ENCODE peak calls at places on chromosomes 13 and 19, in ten cellular contexts. T is activated CD8-positive, alpha-beta memory T cell treated with anti-CD3 and anti-CD28 coated beads for 48 hours; J is colonic mucosa; Y is stimulated activated CD8-positive, alpha-beta memory T cell treated with anti-CD3 and anti-CD28 coated beads, Interleukin-2, amount 100 ng/mL, for 48 hours; E is right cardiac atrium; V is KBM-7; R is neural crest cell; F is EH; X is EL; H is NCI-H1417. W is an unnamed sample.

GRCh38 chr13:91406619-91407018 is 8.2 kb downstream of the GPC5 start:
- DNase-seq in H (peak), E (peak), F (peak), V (peak), J (no peak), X (peak), Y (no peak), T (no peak), R (peak), W (no peak)

GRCh38 chr13:33353210-33353609 is 67.7 kb upstream of the STARD13 start:
- DNase-seq in F (no peak), R (no peak), T (no peak), E (peak), J (peak), H (no peak), Y (no peak), V (peak), X (no peak), W (no peak)

GRCh38 chr19:30547192-30547591 is 175.0 kb downstream of the ZNF536 start:
- DNase-seq in R (no peak), X (no peak), J (no peak), V (no peak), Y (no peak), H (no peak), E (no peak), T (no peak), F (no peak), W (no peak)

GRCh38 chr19:18167975-18168645 is 5.5 kb upstream of the IFI30 start:
- DNase-seq in X (peak), V (peak), Y (peak), R (peak), F (peak), E (no peak), H (no peak), J (no peak), T (no peak), W (no peak)

GRCh38 chr19:47253467-47253881 is 2.9 kb upstream of the CCDC9 start:
- DNase-seq in T (no peak), E (no peak), X (peak), F (peak), J (no peak), Y (no peak), R (no peak), H (no peak), V (no peak), W (no peak)

GRCh38 chr19:45470147-45471081 is 2.6 kb downstream of the FOSB start:
- DNase-seq in F (peak), E (no peak), T (no peak), R (no peak), J (peak), V (peak), H (no peak), Y (no peak), X (peak), W (no peak)

GRCh38 chr13:31862828-31863227 is 123.5 kb downstream of the RXFP2 start:
- DNase-seq in J (no peak), R (no peak), Y (no peak), X (no peak), V (peak), F (no peak), H (no peak), T (no peak), E (no peak), W (no peak)

GRCh38 chr19:51034704-51035103 is at the start of gene KLK12:
- DNase-seq in Y (no peak), V (no peak), X (no peak), H (peak), F (no peak), R (no peak), J (no peak), E (no peak), T (no peak), W (no peak)

GRCh38 chr19:23996549-23996948 is 81.9 kb downstream of the ZNF726 start:
- DNase-seq in T (no peak), X (peak), J (no peak), R (no peak), E (no peak), Y (no peak), V (peak), F (peak), H (no peak), W (no peak)

GRCh38 chr13:29684441-29684840 is 89.0 kb upstream of the SLC7A1 start:
- DNase-seq in H (no peak), R (no peak), V (no peak), Y (no peak), J (no peak), X (peak), F (peak), E (no peak), T (no peak), W (no peak)

GRCh38 chr13:33108620-33109019 is 92.4 kb downstream of the KL start:
- DNase-seq in T (no peak), Y (no peak), V (no peak), J (no peak), H (no peak), X (peak), R (no peak), E (no peak), F (peak), W (no peak)

GRCh38 chr13:27789495-27790303 is 2.6 kb upstream of the GSX1 start:
- DNase-seq in X (no peak), Y (no peak), E (no peak), V (no peak), F (no peak), R (peak), H (no peak), T (no peak), J (no peak), W (no peak)

GRCh38 chr19:35712910-35713845 is 4.6 kb upstream of the KMT2B start:
- DNase-seq in E (no peak), X (no peak), J (no peak), R (no peak), V (no peak), Y (peak), F (no peak), T (peak), H (no peak), W (peak)

GRCh38 chr13:79369226-79369625 is 36.8 kb downstream of the RBM26 start:
- DNase-seq in X (no peak), J (no peak), R (no peak), E (no peak), Y (no peak), F (peak), V (no peak), H (no peak), T (no peak), W (no peak)

GRCh38 chr19:14114854-14115253 is 2.7 kb downstream of the PRKACA start:
- DNase-seq in J (peak), H (no peak), E (peak), X (no peak), R (peak), T (peak), V (peak), Y (peak), F (peak), W (no peak)

GRCh38 chr13:113033054-113033453 is 64.0 kb downstream of the MCF2L start:
- DNase-seq in Y (no peak), H (no peak), F (no peak), V (no peak), T (no peak), E (no peak), X (no peak), J (no peak), R (no peak), W (no peak)

GRCh38 chr13:27830010-27830409 is 37.7 kb downstream of the GSX1 start:
- DNase-seq in E (peak), F (peak), J (peak), Y (peak), H (peak), X (peak), R (peak), V (peak), T (peak), W (peak)

GRCh38 chr13:101751488-101751887 is 299.0 kb downstream of the ITGBL1 start:
- DNase-seq in V (no peak), E (no peak), Y (no peak), H (peak), T (no peak), F (peak), X (peak), R (no peak), J (no peak), W (no peak)